ENCODE peak calls at places on chromosomes 7 and 10, in ten cellular contexts. A is lower leg skin, B is cardiac muscle cell, U is upper lobe of right lung, V is gastrocnemius medialis, T is left ventricle myocardium inferior, Q is endodermal cell, X is mammary epithelial cell, P is IMR-90, C is OCI-LY7. G is an unnamed sample.

GRCh38 chr7:66804001-66804400 is 63.5 kb downstream of the RABGEF1 start:
- DNase-seq in A (no peak), B (peak; percentile 6), U (no peak), V (no peak), T (no peak), Q (no peak), X (no peak), P (no peak), C (no peak), G (no peak)

GRCh38 chr7:45089314-45089891 is 634 bp upstream of the NACAD start:
- DNase-seq in A (no peak), B (peak; percentile 57), U (peak; percentile 74), V (peak; percentile 15), T (peak; percentile 56), Q (peak; percentile 98), X (peak; percentile 57), P (peak; percentile 48), C (no peak), G (peak; percentile 55)

GRCh38 chr7:36441344-36442022 is 51.8 kb downstream of the ANLN start:
- DNase-seq in A (no peak), B (no peak), U (no peak), V (no peak), T (no peak), Q (peak; percentile 76), X (no peak), P (no peak), C (no peak), G (peak; percentile 6)

GRCh38 chr10:112967200-112967599 is 17.2 kb downstream of the TCF7L2 start:
- DNase-seq in A (no peak), B (no peak), U (no peak), V (no peak), T (no peak), Q (no peak), X (peak; percentile 87), P (peak; percentile 95), C (no peak), G (peak; percentile 78)

GRCh38 chr10:127215882-127216281 is 19.5 kb upstream of the INSYN2A start:
- DNase-seq in A (no peak), B (no peak), U (no peak), V (no peak), T (no peak), Q (peak; percentile 74), X (no peak), P (no peak), C (no peak), G (no peak)

GRCh38 chr7:84188811-84189405 is 5.7 kb downstream of the SEMA3A start:
- DNase-seq in A (no peak), B (peak; percentile 50), U (no peak), V (no peak), T (no peak), Q (no peak), X (no peak), P (peak; percentile 32), C (no peak), G (peak; percentile 73)

GRCh38 chr7:55271069-55271468 is 94.1 kb upstream of the LANCL2 start:
- DNase-seq in A (no peak), B (peak; percentile 25), U (no peak), V (no peak), T (no peak), Q (no peak), X (no peak), P (peak; percentile 26), C (no peak), G (no peak)

GRCh38 chr10:104080762-104081161 is 4.9 kb downstream of the COL17A1 start:
- DNase-seq in A (no peak), B (peak; percentile 45), U (no peak), V (no peak), T (no peak), Q (no peak), X (no peak), P (peak; percentile 26), C (peak; percentile 39), G (peak; percentile 51)

GRCh38 chr7:129530881-129531391 is 28.6 kb downstream of the SMKR1 start:
- DNase-seq in A (no peak), B (peak; percentile 37), U (no peak), V (no peak), T (no peak), Q (no peak), X (peak; percentile 94), P (peak; percentile 80), C (no peak), G (peak; percentile 97)

DNA sequence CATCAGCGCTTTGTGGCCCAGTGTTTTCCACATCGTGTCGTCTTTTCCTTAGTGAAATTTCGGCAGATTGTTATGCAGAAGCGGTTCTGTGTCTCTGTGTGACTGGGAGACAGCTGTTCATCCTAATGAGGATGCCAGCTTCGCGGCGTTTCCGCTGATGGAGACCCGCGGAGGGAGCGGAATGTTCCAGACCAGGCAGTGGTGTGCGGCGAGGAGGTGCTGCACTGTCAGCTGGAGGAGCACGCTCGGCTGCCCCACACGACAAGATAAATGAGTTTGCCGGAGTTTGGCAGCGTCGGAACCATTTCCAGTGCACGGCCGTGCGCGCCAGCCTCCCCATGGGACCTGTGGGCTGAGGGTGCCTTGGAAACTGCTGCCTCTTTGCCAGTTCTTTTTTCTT is 64.6 kb downstream of the WDR37 start:
- DNase-seq in A (peak; percentile 58), B (no peak), U (no peak), V (peak; percentile 25), T (no peak), Q (no peak), X (no peak), P (no peak), C (no peak), G (no peak)
- H3K4me3 ChIP-seq in A (no peak overlapping the region), B (no peak overlapping the region), U (no peak overlapping the region), V (no peak overlapping the region), T (no peak overlapping the region), Q (no peak overlapping the region), X (no peak overlapping the region), P (no peak overlapping the region), C (no peak overlapping the region), G (no peak overlapping the region)

GRCh38 chr10:35504132-35504531 is 101.0 kb upstream of the GJD4 start:
- DNase-seq in A (no peak), B (no peak), U (no peak), V (no peak), T (no peak), Q (no peak), X (no peak), P (no peak), C (no peak), G (no peak)

GRCh38 chr10:35503548-35503947 is 101.6 kb upstream of the GJD4 start:
- DNase-seq in A (no peak), B (no peak), U (no peak), V (no peak), T (no peak), Q (no peak), X (no peak), P (no peak), C (no peak), G (no peak)

GRCh38 chr10:35498693-35499092 is 106.4 kb upstream of the GJD4 start:
- DNase-seq in A (no peak), B (no peak), U (no peak), V (no peak), T (no peak), Q (no peak), X (peak; percentile 5), P (no peak), C (peak; percentile 64), G (peak; percentile 35)

GRCh38 chr10:35502697-35503096 is 102.4 kb upstream of the GJD4 start:
- DNase-seq in A (no peak), B (no peak), U (no peak), V (no peak), T (no peak), Q (no peak), X (no peak), P (no peak), C (no peak), G (no peak)

DNA sequence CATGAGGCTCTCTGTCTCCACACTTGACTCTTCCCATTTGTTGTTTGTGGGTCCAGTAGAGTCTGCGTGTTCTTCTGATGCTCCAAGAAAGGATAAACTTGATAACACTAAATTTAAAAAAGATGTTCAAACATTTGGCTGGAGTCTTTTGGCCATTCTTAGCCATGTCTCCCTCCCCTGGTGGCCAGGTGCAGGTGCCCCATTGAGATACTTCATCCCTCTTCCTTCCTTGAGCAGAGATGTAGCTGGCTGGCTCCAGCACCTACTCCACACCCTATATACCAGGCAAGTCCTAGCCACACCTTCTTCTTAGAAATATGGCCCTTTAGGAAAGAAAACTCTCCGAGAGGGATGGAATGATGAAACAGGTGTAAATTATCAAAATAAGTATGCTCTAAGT is 103.2 kb upstream of the GJD4 start:
- DNase-seq in A (no peak), B (no peak), U (no peak), V (no peak), T (no peak), Q (no peak), X (no peak), P (no peak), C (no peak), G (no peak)
- TF ChIP-seq CTCF in A (no peak), B (no peak), U (no peak), V (no peak), T (no peak), Q (peak; percentile 73), X (peak; percentile 29), P (no peak), C (peak; percentile 64), G (peak; percentile 24)

DNA sequence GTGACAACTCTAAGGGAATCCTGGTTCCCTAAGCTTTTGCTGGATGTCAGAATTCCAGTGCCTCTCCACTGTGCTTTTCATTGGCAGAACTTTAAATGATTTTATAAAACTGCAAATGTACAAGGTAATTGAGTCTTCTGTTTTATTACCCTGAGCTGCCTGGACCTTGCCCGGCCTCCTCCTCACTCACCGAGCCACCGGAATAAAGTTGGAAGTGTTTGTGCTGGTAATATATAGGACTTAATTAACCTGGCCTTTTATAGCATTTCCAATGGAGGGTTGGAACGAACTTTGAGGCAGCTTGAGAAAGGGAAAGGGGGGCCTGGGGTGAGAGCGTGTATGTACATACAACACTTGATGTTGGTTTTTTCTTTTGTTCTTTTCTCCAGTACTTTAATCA is 43.4 kb downstream of the ZNF503 start:
- DNase-seq in A (no peak), B (no peak), U (no peak), V (no peak), T (no peak), Q (no peak), X (no peak), P (no peak), C (no peak), G (no peak)
- H3K4me3 ChIP-seq in A (no peak overlapping the region), B (no peak overlapping the region), U (no peak overlapping the region), V (no peak overlapping the region), T (no peak overlapping the region), Q (no peak overlapping the region), X (no peak overlapping the region), P (no peak overlapping the region), C (no peak overlapping the region), G (no peak overlapping the region)

DNA sequence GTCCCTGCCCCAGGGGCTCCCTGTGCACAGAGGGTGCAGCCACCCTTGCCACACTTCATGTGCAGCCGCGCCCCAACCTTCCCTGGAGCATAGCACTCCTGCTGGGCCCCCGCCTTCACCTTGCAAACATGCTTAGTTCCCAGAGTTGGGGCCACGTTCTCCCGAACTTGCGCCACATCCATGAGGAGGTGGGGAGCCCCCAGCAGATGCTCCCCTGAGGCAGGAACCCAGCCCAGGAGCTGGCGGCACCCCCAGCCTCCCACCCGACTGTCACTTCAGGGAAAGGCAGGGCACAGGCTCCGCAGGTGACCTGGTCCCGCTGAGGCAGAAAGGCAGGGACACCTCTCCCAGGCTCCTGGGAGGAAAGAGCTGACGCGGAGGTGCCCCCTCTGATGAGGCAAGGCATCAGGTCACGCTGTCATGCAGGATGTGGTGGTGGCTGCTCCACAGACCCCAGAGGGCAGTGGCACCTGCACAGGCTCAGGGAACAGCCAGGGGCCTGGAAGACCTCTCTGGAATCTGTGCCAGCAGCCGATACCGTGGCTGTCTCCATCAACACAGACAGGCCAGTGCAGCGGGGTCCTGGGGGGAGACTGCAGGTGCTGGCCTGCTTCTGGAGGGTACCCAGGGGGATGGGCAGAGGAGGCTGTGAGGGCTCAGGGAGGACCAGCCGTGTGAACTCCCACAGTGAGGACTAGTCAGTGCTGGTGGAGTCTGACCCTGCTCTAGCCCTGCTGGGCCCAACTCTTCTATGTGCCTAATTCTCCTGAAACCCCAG is 221.3 kb downstream of the MAD1L1 start:
- DNase-seq in A (peak; percentile 79), B (no peak), U (peak; percentile 63), V (peak; percentile 8), T (peak; percentile 11), Q (no peak), X (no peak), P (no peak), C (no peak), G (no peak)
- TF ChIP-seq CTCF in A (no peak), B (no peak), U (no peak), V (no peak), T (no peak), Q (no peak), X (no peak), P (no peak), C (no peak), G (no peak)

G was measured in bronchial epithelial cell.